ENCODE peak calls at places on chromosomes 3 and 15, in six cellular contexts. P is Daoy; G is activated CD8-positive, alpha-beta memory T cell treated with anti-CD3 and anti-CD28 coated beads, Interleukin-2, amount 10 ng/mL, durations not matched to agents 7 days and 5 days; D is NCI-H510A; L is A549; O is activated CD4-positive, alpha-beta T cell treated with anti-CD3 and anti-CD28 coated beads, Interleukin-2, amount 10 ng/mL, durations not matched to agents 7 days and 5 days. T is an unnamed sample.

GRCh38 chr3:52095990-52096775 is 39.8 kb upstream of the DUSP7 start:
- DNase-seq in P (no peak), G (no peak), D (no peak), L (no peak), O (no peak), T (no peak)

GRCh38 chr3:45185052-45185451 is 38.9 kb upstream of the CDCP1 start:
- DNase-seq in P (no peak), G (no peak), D (no peak), L (no peak), O (no peak), T (no peak)

GRCh38 chr3:56321892-56322291 is 146.4 kb downstream of the ERC2 start:
- DNase-seq in P (no peak), G (no peak), D (no peak), L (no peak), O (no peak), T (no peak)

GRCh38 chr3:145889730-145890129 is 271.3 kb downstream of the PLOD2 start:
- DNase-seq in P (no peak), G (no peak), D (no peak), L (no peak), O (no peak), T (no peak)

GRCh38 chr3:144197582-144197981 is 226.0 kb downstream of the DIPK2A start:
- DNase-seq in P (no peak), G (no peak), D (no peak), L (no peak), O (no peak), T (no peak)

GRCh38 chr3:118970819-118971218 is 63.8 kb downstream of the IGSF11 start:
- DNase-seq in P (no peak), G (no peak), D (no peak), L (no peak), O (no peak), T (no peak)

GRCh38 chr15:52481915-52482314 is 46.8 kb downstream of the MYO5A start:
- DNase-seq in P (peak; percentile 86), G (peak; percentile 74), D (no peak), L (no peak), O (peak; percentile 80), T (no peak)

GRCh38 chr15:20280933-20281463 is 260.6 kb downstream of the GOLGA6L6 start:
- DNase-seq in P (no peak), G (no peak), D (no peak), L (no peak), O (no peak), T (no peak)

GRCh38 chr3:37015631-37016030 is 22.3 kb downstream of the MLH1 start:
- DNase-seq in P (no peak), G (no peak), D (no peak), L (no peak), O (no peak), T (no peak)

GRCh38 chr3:155416500-155417118 is 123.1 kb upstream of the STRIT1 start:
- DNase-seq in P (no peak), G (no peak), D (no peak), L (peak; percentile 61), O (no peak), T (no peak)

GRCh38 chr3:41198526-41198925 is 779 bp upstream of the CTNNB1 start:
- DNase-seq in P (peak; percentile 14), G (no peak), D (no peak), L (no peak), O (peak; percentile 20), T (no peak)

GRCh38 chr15:101523560-101523940 is 34.0 kb upstream of the PCSK6 start:
- DNase-seq in P (no peak), G (no peak), D (no peak), L (no peak), O (no peak), T (no peak)

GRCh38 chr3:112360574-112360973 is 27.6 kb downstream of the CD200 start:
- DNase-seq in P (no peak), G (no peak), D (no peak), L (no peak), O (no peak), T (no peak)

GRCh38 chr3:105835606-105836005 is 33.2 kb downstream of the CBLB start:
- DNase-seq in P (no peak), G (no peak), D (no peak), L (no peak), O (no peak), T (no peak)

GRCh38 chr15:71632571-71633195 is 177.7 kb upstream of the NR2E3 start:
- DNase-seq in P (no peak), G (no peak), D (no peak), L (no peak), O (no peak), T (no peak)

GRCh38 chr3:195612075-195612800 is 28.5 kb upstream of the APOD start:
- DNase-seq in P (no peak), G (peak; percentile 33), D (no peak), L (no peak), O (no peak), T (no peak)

GRCh38 chr3:69079269-69080159 is 651 bp downstream of the UBA3 start:
- DNase-seq in P (peak; percentile 8), G (no peak), D (no peak), L (no peak), O (no peak), T (no peak)

GRCh38 chr15:48469271-48469670 is 138.0 kb downstream of the DUT start:
- DNase-seq in P (no peak), G (no peak), D (no peak), L (no peak), O (no peak), T (no peak)

GRCh38 chr15:84898761-84899160 is 14.3 kb downstream of the SLC28A1 start:
- DNase-seq in P (no peak), G (no peak), D (no peak), L (no peak), O (no peak), T (no peak)

GRCh38 chr3:10198226-10198625 is 33.5 kb downstream of the IRAK2 start:
- DNase-seq in P (no peak), G (no peak), D (no peak), L (no peak), O (no peak), T (no peak)

T was measured in pulmonary artery endothelial cell.